ENCODE peak calls at places on chromosome 22, in five cellular contexts. E is A549, M is Peyer's patch, G is HCT116, Q is body of pancreas. L is an unnamed sample.

GRCh38 chr22:22878801-22879674 is 8.6 kb upstream of the IGLL5 start:
- DNase-seq in Q (no peak), M (no peak), E (no peak), G (no peak), L (no peak)

GRCh38 chr22:50002791-50003190 is 9.8 kb downstream of the IL17REL start:
- DNase-seq in G (no peak), E (no peak), Q (peak; percentile 4), M (no peak), L (peak; percentile 75)

GRCh38 chr22:48884292-48884691 is 943.4 kb downstream of the BRD1 start:
- DNase-seq in G (no peak), E (no peak), Q (no peak), M (no peak), L (no peak)

GRCh38 chr22:23744485-23744884 is 6.4 kb downstream of the ZNF70 start:
- DNase-seq in G (no peak), M (no peak), E (no peak), Q (no peak), L (no peak)

GRCh38 chr22:30423959-30424380 is 1.6 kb upstream of the MTFP1 start:
- DNase-seq in E (peak; percentile 95), M (peak; percentile 98), Q (peak; percentile 99), G (peak; percentile 99), L (peak; percentile 99)

GRCh38 chr22:37940698-37941376 is 12.6 kb downstream of the C22orf23 start:
- DNase-seq in Q (no peak), E (no peak), G (no peak), M (no peak), L (no peak)

GRCh38 chr22:23213581-23214341 is 33.5 kb downstream of the BCR start:
- DNase-seq in M (no peak), G (no peak), E (no peak), Q (no peak), L (no peak)

GRCh38 chr22:24133187-24133965 is 47.9 kb upstream of the SUSD2 start:
- DNase-seq in M (no peak), Q (no peak), G (no peak), E (no peak), L (no peak)

GRCh38 chr22:28953399-28953798 is 70.0 kb downstream of the ZNRF3 start:
- DNase-seq in Q (no peak), E (no peak), G (no peak), M (no peak), L (no peak)

GRCh38 chr22:27874185-27874584 is 44.9 kb downstream of the PITPNB start:
- DNase-seq in G (no peak), E (no peak), M (no peak), Q (no peak), L (no peak)

GRCh38 chr22:45069925-45070324 is 60.1 kb upstream of the PHF21B start:
- DNase-seq in M (no peak), G (no peak), Q (no peak), E (no peak), L (no peak)

GRCh38 chr22:35677460-35678187 is 29.4 kb downstream of the APOL6 start:
- DNase-seq in G (no peak), M (no peak), Q (no peak), E (no peak), L (no peak)

GRCh38 chr22:30221121-30221992 is 25.2 kb downstream of the LIF start:
- DNase-seq in E (no peak), Q (no peak), G (no peak), M (peak; percentile 78), L (no peak)

GRCh38 chr22:46607483-46608114 is 12.6 kb upstream of the GRAMD4 start:
- DNase-seq in M (no peak), Q (no peak), G (no peak), E (no peak), L (no peak)

GRCh38 chr22:24584871-24585411 is 7.9 kb downstream of the LRRC75B start:
- DNase-seq in Q (no peak), M (no peak), G (no peak), E (no peak), L (no peak)

GRCh38 chr22:45575607-45576272 is 73.1 kb downstream of the FBLN1 start:
- DNase-seq in G (no peak), M (no peak), Q (no peak), E (no peak), L (no peak)

GRCh38 chr22:43384863-43385262 is 27.0 kb upstream of the MPPED1 start:
- DNase-seq in E (no peak), G (no peak), M (no peak), Q (no peak), L (peak; percentile 60)
- TF ChIP-seq POLR2A in E (no peak), G (no peak), M (no peak), Q (no peak), L (no peak)

GRCh38 chr22:39314251-39314971 is 5.0 kb downstream of the RPL3 start:
- DNase-seq in Q (peak; percentile 59), E (no peak), M (no peak), G (no peak), L (no peak)
- TF ChIP-seq CTCF in Q (peak; percentile 25), E (no peak), M (no peak), G (peak; percentile 41), L (no peak)

DNA sequence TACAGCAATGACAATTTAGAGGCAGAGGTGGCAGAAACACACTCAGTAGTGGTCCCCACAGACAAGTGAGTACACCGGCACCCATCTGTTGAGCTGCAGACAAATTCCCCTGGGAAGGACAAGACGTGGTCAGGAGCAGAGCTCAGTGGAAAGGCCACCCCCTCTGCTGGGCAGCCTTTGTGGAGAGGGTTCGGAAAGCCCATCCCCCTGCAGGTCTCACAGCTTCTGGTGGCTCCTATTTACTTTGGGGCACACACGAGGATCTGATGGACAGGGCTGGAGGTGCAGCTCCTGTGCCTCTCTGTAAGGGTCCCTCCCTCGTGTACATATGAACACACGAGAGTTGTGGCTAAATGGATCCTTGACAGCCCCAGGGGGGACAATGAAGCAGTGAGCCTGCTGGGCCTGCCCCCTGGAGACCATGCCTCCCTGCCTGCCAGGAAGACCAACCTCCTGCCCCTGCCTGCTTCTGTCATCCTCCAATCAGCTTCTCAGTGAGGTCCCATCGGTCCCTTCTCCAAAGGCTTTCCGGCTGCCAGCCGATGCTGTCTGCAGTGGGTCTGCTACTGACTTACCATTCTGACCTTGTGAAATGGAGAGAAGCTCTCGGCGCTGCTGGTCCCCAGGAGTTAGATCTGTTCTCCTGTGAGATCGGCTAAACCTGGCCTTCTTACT is 161.5 kb downstream of the CACNA1I start:
- DNase-seq in G (no peak), E (no peak), Q (no peak), M (no peak), L (no peak)
- TF ChIP-seq POLR2A in G (no peak), E (no peak), Q (no peak), M (no peak), L (no peak)

DNA sequence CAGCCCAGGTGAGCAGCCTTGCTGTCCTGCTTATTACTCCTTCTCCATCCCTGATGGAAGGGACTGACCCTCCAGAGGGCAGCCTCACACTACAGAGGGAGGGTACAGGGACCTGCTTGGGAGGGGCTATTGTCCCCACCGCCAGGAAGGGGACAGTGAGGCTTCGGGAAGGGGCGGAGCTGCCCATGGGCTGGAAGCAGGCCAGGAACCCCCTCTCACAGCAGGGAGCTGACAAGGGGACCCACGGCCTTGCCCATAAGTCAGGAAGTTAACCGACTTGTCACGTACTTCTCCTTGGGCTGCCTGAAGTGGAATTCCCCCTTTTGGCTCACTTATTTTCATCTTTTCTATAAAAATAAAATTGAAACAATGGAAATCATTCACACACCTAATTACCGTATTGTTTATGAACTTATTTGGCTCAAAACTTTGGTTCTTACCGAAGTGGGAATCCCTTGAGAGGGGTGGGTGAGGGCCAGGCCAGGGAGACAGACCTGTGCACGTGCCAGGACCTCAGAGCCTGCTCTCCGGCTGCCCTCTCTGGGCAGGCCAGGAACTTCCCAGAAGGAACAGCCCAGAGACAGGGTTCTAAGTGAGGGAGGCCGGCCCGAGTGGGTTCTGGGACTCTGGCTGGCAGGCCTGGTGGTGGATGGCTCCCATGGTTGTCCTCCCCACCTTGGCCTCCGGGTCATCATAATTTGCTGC is 5.8 kb downstream of the MGAT3 start:
- DNase-seq in G (no peak), E (no peak), Q (no peak), M (no peak), L (no peak)
- TF ChIP-seq CTCF in G (no peak), E (no peak), Q (no peak), M (no peak), L (no peak)

DNA sequence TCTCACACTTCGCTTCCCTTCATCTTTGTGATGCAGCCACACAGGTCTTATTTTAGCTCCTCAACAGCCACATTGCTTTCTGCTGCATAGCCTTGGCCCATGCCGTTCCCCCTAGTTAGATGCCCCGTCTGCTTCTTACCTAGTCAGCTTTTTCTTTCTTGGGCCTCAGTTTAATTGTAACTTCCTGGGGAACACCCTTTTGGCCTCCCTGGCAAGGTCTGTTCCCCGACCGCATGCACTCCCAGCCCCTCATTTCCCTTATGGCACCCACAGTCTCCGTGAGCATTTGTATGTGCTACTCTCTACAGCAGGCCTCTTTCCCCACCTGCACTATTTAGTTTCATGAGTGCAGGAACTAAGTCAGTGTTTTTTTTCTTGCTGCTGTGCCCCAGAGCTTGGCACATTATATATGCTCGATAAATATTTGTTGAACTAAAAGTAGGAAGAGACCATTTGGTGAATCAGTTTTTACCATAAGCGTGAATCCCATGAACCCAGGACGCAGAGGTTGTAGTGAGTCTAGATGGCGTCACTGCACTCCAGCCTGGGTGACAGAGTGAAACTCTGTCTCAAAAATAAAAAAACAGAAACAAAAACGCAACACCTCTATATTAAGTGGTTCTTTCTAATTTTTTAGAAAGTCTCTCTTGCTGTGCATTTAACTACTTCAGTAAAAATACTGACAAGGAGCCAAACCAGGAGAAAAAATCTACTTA is 38.5 kb downstream of the TNRC6B start:
- DNase-seq in G (no peak), E (no peak), M (peak; percentile 46), Q (no peak), L (no peak)
- TF ChIP-seq POLR2A in G (no peak), E (no peak), M (no peak), Q (no peak), L (no peak)

GRCh38 chr22:33687464-33687863 is 232.8 kb downstream of the LARGE1 start:
- DNase-seq in M (no peak), Q (peak; percentile 39), G (no peak), E (no peak), L (no peak)
- TF ChIP-seq CTCF in M (no peak), Q (no peak), G (no peak), E (no peak), L (no peak)